ENCODE peak calls at places on chromosomes 7 and 10, in seven cellular contexts. One of them, this sample, is unnamed.

GRCh38 chr10:69807122-69807521 is 5.4 kb downstream of the COL13A1 start:
- DNase-seq in fibroblast of villous mesenchyme: peak; percentile 46
- DNase-seq in heart left ventricle: no peak
- DNase-seq in AG04449: peak; percentile 45
- DNase-seq in cardiac fibroblast: peak; percentile 65
- DNase-seq in GM13976: no peak
- DNase-seq in retinal pigment epithelial cell: no peak
- DNase-seq in this sample: no peak

GRCh38 chr10:100669616-100670015 is 75.8 kb upstream of the PAX2 start:
- DNase-seq in heart left ventricle: no peak
- DNase-seq in fibroblast of villous mesenchyme: no peak
- DNase-seq in retinal pigment epithelial cell: no peak
- DNase-seq in AG04449: no peak
- DNase-seq in GM13976: no peak
- DNase-seq in cardiac fibroblast: no peak
- DNase-seq in this sample: no peak

GRCh38 chr10:91238191-91238590 is 17.7 kb downstream of the PCGF5 start:
- DNase-seq in GM13976: no peak
- DNase-seq in AG04449: no peak
- DNase-seq in fibroblast of villous mesenchyme: no peak
- DNase-seq in cardiac fibroblast: no peak
- DNase-seq in retinal pigment epithelial cell: no peak
- DNase-seq in heart left ventricle: no peak
- DNase-seq in this sample: no peak

GRCh38 chr10:5148678-5149032 is 36.3 kb downstream of the AKR1C8 start:
- DNase-seq in retinal pigment epithelial cell: no peak
- DNase-seq in GM13976: no peak
- DNase-seq in AG04449: no peak
- DNase-seq in heart left ventricle: no peak
- DNase-seq in cardiac fibroblast: no peak
- DNase-seq in fibroblast of villous mesenchyme: no peak
- DNase-seq in this sample: no peak

GRCh38 chr7:135213831-135214230 is 2.5 kb upstream of the WDR91 start:
- DNase-seq in cardiac fibroblast: no peak
- DNase-seq in retinal pigment epithelial cell: no peak
- DNase-seq in GM13976: no peak
- DNase-seq in fibroblast of villous mesenchyme: no peak
- DNase-seq in AG04449: no peak
- DNase-seq in heart left ventricle: no peak
- DNase-seq in this sample: no peak

GRCh38 chr10:97016728-97017473 is 168.9 kb downstream of the SLIT1 start:
- DNase-seq in heart left ventricle: no peak
- DNase-seq in GM13976: peak; percentile 78
- DNase-seq in AG04449: no peak
- DNase-seq in retinal pigment epithelial cell: no peak
- DNase-seq in cardiac fibroblast: no peak
- DNase-seq in fibroblast of villous mesenchyme: no peak
- DNase-seq in this sample: no peak

GRCh38 chr7:32347244-32347828 is 142.8 kb downstream of the LSM5 start:
- DNase-seq in GM13976: peak; percentile 35
- DNase-seq in fibroblast of villous mesenchyme: peak; percentile 2
- DNase-seq in cardiac fibroblast: peak; percentile 24
- DNase-seq in AG04449: no peak
- DNase-seq in retinal pigment epithelial cell: no peak
- DNase-seq in heart left ventricle: no peak
- DNase-seq in this sample: no peak

GRCh38 chr7:134866581-134866980 is 87.1 kb downstream of the CALD1 start:
- DNase-seq in cardiac fibroblast: peak; percentile 72
- DNase-seq in heart left ventricle: peak; percentile 37
- DNase-seq in AG04449: no peak
- DNase-seq in retinal pigment epithelial cell: no peak
- DNase-seq in GM13976: no peak
- DNase-seq in fibroblast of villous mesenchyme: peak; percentile 72
- DNase-seq in this sample: no peak

GRCh38 chr7:109751241-109751640 is 1181.6 kb downstream of the DNAJB9 start:
- DNase-seq in AG04449: no peak
- DNase-seq in retinal pigment epithelial cell: no peak
- DNase-seq in heart left ventricle: no peak
- DNase-seq in GM13976: no peak
- DNase-seq in fibroblast of villous mesenchyme: no peak
- DNase-seq in cardiac fibroblast: no peak
- DNase-seq in this sample: no peak

GRCh38 chr7:26381476-26382175 is 90.0 kb downstream of the SNX10 start:
- DNase-seq in heart left ventricle: no peak
- DNase-seq in fibroblast of villous mesenchyme: no peak
- DNase-seq in GM13976: no peak
- DNase-seq in AG04449: no peak
- DNase-seq in cardiac fibroblast: no peak
- DNase-seq in retinal pigment epithelial cell: no peak
- DNase-seq in this sample: no peak

GRCh38 chr7:43869898-43870240 is 552 bp upstream of the MRPS24 start:
- DNase-seq in fibroblast of villous mesenchyme: peak; percentile 96
- DNase-seq in retinal pigment epithelial cell: no peak
- DNase-seq in GM13976: no peak
- DNase-seq in AG04449: peak; percentile 77
- DNase-seq in heart left ventricle: no peak
- DNase-seq in cardiac fibroblast: peak; percentile 84
- DNase-seq in this sample: no peak

GRCh38 chr7:85828654-85829053 is 641.8 kb upstream of the SEMA3D start:
- DNase-seq in retinal pigment epithelial cell: no peak
- DNase-seq in heart left ventricle: no peak
- DNase-seq in cardiac fibroblast: no peak
- DNase-seq in GM13976: no peak
- DNase-seq in fibroblast of villous mesenchyme: no peak
- DNase-seq in AG04449: no peak
- DNase-seq in this sample: no peak

GRCh38 chr7:158655931-158656441 is 48.6 kb downstream of the NCAPG2 start:
- DNase-seq in GM13976: peak; percentile 88
- DNase-seq in heart left ventricle: no peak
- DNase-seq in fibroblast of villous mesenchyme: no peak
- DNase-seq in cardiac fibroblast: no peak
- DNase-seq in AG04449: no peak
- DNase-seq in retinal pigment epithelial cell: no peak
- DNase-seq in this sample: no peak

GRCh38 chr10:132307823-132308587 is at the start of gene STK32C:
- DNase-seq in retinal pigment epithelial cell: peak; percentile 38
- DNase-seq in fibroblast of villous mesenchyme: peak; percentile 93
- DNase-seq in cardiac fibroblast: peak; percentile 94
- DNase-seq in GM13976: peak; percentile 100
- DNase-seq in heart left ventricle: peak; percentile 92
- DNase-seq in AG04449: peak; percentile 14
- DNase-seq in this sample: peak; percentile 71

GRCh38 chr7:44307301-44307900 is 18.0 kb downstream of the CAMK2B start:
- DNase-seq in cardiac fibroblast: peak; percentile 82
- DNase-seq in AG04449: peak; percentile 10
- DNase-seq in retinal pigment epithelial cell: peak; percentile 28
- DNase-seq in fibroblast of villous mesenchyme: peak; percentile 20
- DNase-seq in GM13976: peak; percentile 72
- DNase-seq in heart left ventricle: no peak
- DNase-seq in this sample: no peak

GRCh38 chr10:78557433-78557925 is 511.3 kb upstream of the ZMIZ1 start:
- DNase-seq in retinal pigment epithelial cell: no peak
- DNase-seq in AG04449: no peak
- DNase-seq in fibroblast of villous mesenchyme: no peak
- DNase-seq in heart left ventricle: no peak
- DNase-seq in cardiac fibroblast: no peak
- DNase-seq in GM13976: no peak
- DNase-seq in this sample: no peak

GRCh38 chr10:5887029-5887428 is 2.7 kb downstream of the ANKRD16 start:
- DNase-seq in cardiac fibroblast: no peak
- DNase-seq in retinal pigment epithelial cell: no peak
- DNase-seq in heart left ventricle: no peak
- DNase-seq in fibroblast of villous mesenchyme: peak; percentile 36
- DNase-seq in GM13976: no peak
- DNase-seq in AG04449: no peak
- DNase-seq in this sample: no peak

GRCh38 chr10:50511512-50512213 is 112.1 kb downstream of the SGMS1 start:
- DNase-seq in fibroblast of villous mesenchyme: peak; percentile 45
- DNase-seq in AG04449: no peak
- DNase-seq in GM13976: no peak
- DNase-seq in retinal pigment epithelial cell: no peak
- DNase-seq in heart left ventricle: no peak
- DNase-seq in cardiac fibroblast: no peak
- DNase-seq in this sample: no peak

GRCh38 chr10:61992683-61993629 is 91.5 kb downstream of the ARID5B start:
- DNase-seq in GM13976: peak; percentile 18
- DNase-seq in cardiac fibroblast: peak; percentile 98
- DNase-seq in AG04449: peak; percentile 75
- DNase-seq in retinal pigment epithelial cell: peak; percentile 94
- DNase-seq in fibroblast of villous mesenchyme: peak; percentile 99
- DNase-seq in heart left ventricle: peak; percentile 67
- DNase-seq in this sample: peak; percentile 44

GRCh38 chr10:71263376-71263775 is 51.0 kb downstream of the UNC5B start:
- DNase-seq in heart left ventricle: peak; percentile 79
- DNase-seq in cardiac fibroblast: no peak
- DNase-seq in fibroblast of villous mesenchyme: no peak
- DNase-seq in retinal pigment epithelial cell: no peak
- DNase-seq in GM13976: no peak
- DNase-seq in AG04449: no peak
- DNase-seq in this sample: no peak

GRCh38 chr10:43255644-43256431 is 11.0 kb downstream of the RASGEF1A start:
- DNase-seq in AG04449: no peak
- DNase-seq in fibroblast of villous mesenchyme: no peak
- DNase-seq in cardiac fibroblast: peak; percentile 8
- DNase-seq in heart left ventricle: peak; percentile 9
- DNase-seq in retinal pigment epithelial cell: no peak
- DNase-seq in GM13976: peak; percentile 82
- DNase-seq in this sample: peak; percentile 2

DNA sequence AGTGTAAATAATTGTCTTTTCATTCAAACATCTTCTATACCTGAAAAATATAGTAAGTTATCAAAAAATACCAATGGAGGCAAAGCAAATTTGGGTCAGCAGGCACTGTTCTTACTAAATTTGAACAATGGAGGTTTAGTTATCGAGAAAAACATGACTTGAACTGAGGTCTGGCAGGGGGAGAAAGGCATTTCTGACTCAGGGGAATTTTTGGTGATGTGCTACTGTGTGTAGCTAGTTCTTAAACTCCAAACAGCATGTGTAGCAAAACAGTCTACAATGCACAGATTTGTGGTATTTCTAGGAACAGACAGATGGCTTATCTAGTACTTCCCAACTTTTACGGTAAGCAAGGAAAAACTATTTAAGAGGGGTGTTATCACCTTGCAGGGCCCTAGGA is 311.6 kb upstream of the LRRN3 start:
- DNase-seq in heart left ventricle: no peak
- DNase-seq in fibroblast of villous mesenchyme: no peak
- DNase-seq in cardiac fibroblast: no peak
- DNase-seq in AG04449: no peak
- DNase-seq in GM13976: no peak
- DNase-seq in retinal pigment epithelial cell: no peak
- DNase-seq in this sample: no peak
- TF ChIP-seq CTCF in heart left ventricle: no peak
- TF ChIP-seq CTCF in fibroblast of villous mesenchyme: no peak
- TF ChIP-seq CTCF in cardiac fibroblast: no peak
- TF ChIP-seq CTCF in AG04449: no peak
- TF ChIP-seq CTCF in GM13976: no peak
- TF ChIP-seq CTCF in retinal pigment epithelial cell: no peak
- TF ChIP-seq CTCF in this sample: no peak

GRCh38 chr10:76089626-76090185 is 658.3 kb downstream of the LRMDA start:
- DNase-seq in fibroblast of villous mesenchyme: no peak
- DNase-seq in cardiac fibroblast: no peak
- DNase-seq in heart left ventricle: no peak
- DNase-seq in GM13976: no peak
- DNase-seq in retinal pigment epithelial cell: no peak
- DNase-seq in AG04449: no peak
- DNase-seq in this sample: no peak

GRCh38 chr10:76082956-76083355 is 651.5 kb downstream of the LRMDA start:
- DNase-seq in retinal pigment epithelial cell: no peak
- DNase-seq in heart left ventricle: no peak
- DNase-seq in GM13976: no peak
- DNase-seq in cardiac fibroblast: peak; percentile 29
- DNase-seq in AG04449: no peak
- DNase-seq in fibroblast of villous mesenchyme: no peak
- DNase-seq in this sample: no peak

GRCh38 chr10:76085773-76086570 is 654.5 kb downstream of the LRMDA start:
- DNase-seq in retinal pigment epithelial cell: no peak
- DNase-seq in cardiac fibroblast: no peak
- DNase-seq in heart left ventricle: no peak
- DNase-seq in fibroblast of villous mesenchyme: peak; percentile 63
- DNase-seq in AG04449: no peak
- DNase-seq in GM13976: no peak
- DNase-seq in this sample: no peak

GRCh38 chr10:76085002-76085401 is 653.6 kb downstream of the LRMDA start:
- DNase-seq in heart left ventricle: no peak
- DNase-seq in retinal pigment epithelial cell: no peak
- DNase-seq in GM13976: no peak
- DNase-seq in AG04449: no peak
- DNase-seq in cardiac fibroblast: no peak
- DNase-seq in fibroblast of villous mesenchyme: no peak
- DNase-seq in this sample: no peak

GRCh38 chr10:76086571-76087260 is 655.3 kb downstream of the LRMDA start:
- DNase-seq in fibroblast of villous mesenchyme: peak; percentile 89
- DNase-seq in heart left ventricle: peak; percentile 22
- DNase-seq in retinal pigment epithelial cell: no peak
- DNase-seq in AG04449: no peak
- DNase-seq in cardiac fibroblast: peak; percentile 85
- DNase-seq in GM13976: peak; percentile 25
- DNase-seq in this sample: peak; percentile 32
- TF ChIP-seq CTCF in fibroblast of villous mesenchyme: peak; percentile 57
- TF ChIP-seq CTCF in heart left ventricle: peak; percentile 12
- TF ChIP-seq CTCF in retinal pigment epithelial cell: peak; percentile 53
- TF ChIP-seq CTCF in AG04449: peak; percentile 28
- TF ChIP-seq CTCF in cardiac fibroblast: peak; percentile 51
- TF ChIP-seq CTCF in GM13976: peak; percentile 32
- TF ChIP-seq CTCF in this sample: no peak

GRCh38 chr7:1230411-1231213 is 2.1 kb upstream of the UNCX start:
- DNase-seq in AG04449: no peak
- DNase-seq in fibroblast of villous mesenchyme: no peak
- DNase-seq in cardiac fibroblast: no peak
- DNase-seq in heart left ventricle: no peak
- DNase-seq in retinal pigment epithelial cell: no peak
- DNase-seq in GM13976: no peak
- DNase-seq in this sample: no peak
- TF ChIP-seq CTCF in AG04449: no peak
- TF ChIP-seq CTCF in fibroblast of villous mesenchyme: no peak
- TF ChIP-seq CTCF in cardiac fibroblast: no peak
- TF ChIP-seq CTCF in heart left ventricle: no peak
- TF ChIP-seq CTCF in retinal pigment epithelial cell: no peak
- TF ChIP-seq CTCF in GM13976: no peak
- TF ChIP-seq CTCF in this sample: no peak

DNA sequence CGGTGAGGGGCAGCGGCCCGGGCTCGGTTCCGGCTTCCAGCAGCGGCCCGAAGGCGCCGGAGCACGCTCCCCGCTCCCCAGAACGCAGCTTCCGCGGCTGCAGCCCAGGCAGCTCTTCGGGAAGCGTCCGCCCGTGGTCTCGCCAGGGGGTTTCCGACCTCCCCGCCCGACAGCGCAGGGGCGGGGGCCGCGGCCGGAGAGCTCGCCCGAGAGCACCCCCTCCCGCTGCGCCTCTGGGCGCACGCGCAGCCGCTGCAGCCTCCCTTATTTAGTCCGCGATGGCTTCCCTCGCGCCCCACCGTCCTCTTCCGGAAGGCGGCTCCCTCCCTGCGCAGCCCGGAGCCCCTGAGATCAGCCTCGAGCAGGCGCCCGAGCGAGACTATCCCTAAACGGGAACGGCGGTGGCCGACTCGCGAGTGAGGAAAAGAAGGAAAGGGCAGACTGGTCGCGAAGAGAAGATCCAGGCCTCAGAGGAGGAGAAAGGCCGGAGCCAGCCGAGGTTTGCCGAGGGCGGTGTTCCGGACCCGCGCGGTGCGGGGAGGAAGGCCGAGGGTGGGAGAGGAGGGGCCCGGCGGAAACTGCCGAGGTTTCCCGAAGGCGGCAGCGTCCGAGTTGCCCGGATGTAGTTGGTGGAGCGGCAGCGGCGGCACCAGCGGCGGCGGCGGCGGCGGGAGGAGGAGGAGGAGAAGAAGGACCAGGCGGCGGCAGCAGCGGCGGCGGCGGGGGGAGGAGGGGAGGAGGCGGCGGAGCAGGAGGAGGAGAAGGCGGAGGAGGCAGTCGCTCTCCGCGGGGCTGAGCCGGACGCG is at the start of gene WAC:
- DNase-seq in fibroblast of villous mesenchyme: peak; percentile 94
- DNase-seq in retinal pigment epithelial cell: peak; percentile 69
- DNase-seq in AG04449: peak; percentile 59
- DNase-seq in GM13976: peak; percentile 94
- DNase-seq in cardiac fibroblast: peak; percentile 95
- DNase-seq in heart left ventricle: peak; percentile 97
- DNase-seq in this sample: peak; percentile 87
- TF ChIP-seq CTCF in fibroblast of villous mesenchyme: no peak
- TF ChIP-seq CTCF in retinal pigment epithelial cell: no peak
- TF ChIP-seq CTCF in AG04449: no peak
- TF ChIP-seq CTCF in GM13976: no peak
- TF ChIP-seq CTCF in cardiac fibroblast: no peak
- TF ChIP-seq CTCF in heart left ventricle: no peak
- TF ChIP-seq CTCF in this sample: no peak